ENCODE peak calls at places on chromosomes 13 and 19, in nine cellular contexts. One of them, this sample, is unnamed.

GRCh38 chr13:28355046-28355821 is 139.7 kb downstream of the FLT1 start:
- DNase-seq in GM19239: no peak
- DNase-seq in T-helper 1 cell: no peak
- DNase-seq in caudate nucleus: no peak
- DNase-seq in stimulated activated CD4-positive, alpha-beta T cell treated with anti-CD3 and anti-CD28 coated beads, Interleukin-2, amount 100 ng/mL, for 48 hours: no peak
- DNase-seq in activated CD8-positive, alpha-beta memory T cell treated with anti-CD3 and anti-CD28 coated beads, Interleukin-2, amount 10 ng/mL, durations not matched to agents 7 days and 5 days: no peak
- DNase-seq in ascending aorta: no peak
- DNase-seq in activated naive CD4-positive, alpha-beta T cell treated with anti-CD3 and anti-CD28 coated beads for 36 hours: no peak
- DNase-seq in RWPE2: no peak
- DNase-seq in this sample: no peak

GRCh38 chr19:48569814-48570213 is 17.8 kb downstream of the SULT2B1 start:
- DNase-seq in activated naive CD4-positive, alpha-beta T cell treated with anti-CD3 and anti-CD28 coated beads for 36 hours: no peak
- DNase-seq in activated CD8-positive, alpha-beta memory T cell treated with anti-CD3 and anti-CD28 coated beads, Interleukin-2, amount 10 ng/mL, durations not matched to agents 7 days and 5 days: no peak
- DNase-seq in T-helper 1 cell: no peak
- DNase-seq in stimulated activated CD4-positive, alpha-beta T cell treated with anti-CD3 and anti-CD28 coated beads, Interleukin-2, amount 100 ng/mL, for 48 hours: no peak
- DNase-seq in RWPE2: no peak
- DNase-seq in caudate nucleus: no peak
- DNase-seq in ascending aorta: no peak
- DNase-seq in GM19239: no peak
- DNase-seq in this sample: no peak

GRCh38 chr13:113817860-113818691 is 45.8 kb downstream of the GAS6 start:
- DNase-seq in activated CD8-positive, alpha-beta memory T cell treated with anti-CD3 and anti-CD28 coated beads, Interleukin-2, amount 10 ng/mL, durations not matched to agents 7 days and 5 days: no peak
- DNase-seq in stimulated activated CD4-positive, alpha-beta T cell treated with anti-CD3 and anti-CD28 coated beads, Interleukin-2, amount 100 ng/mL, for 48 hours: no peak
- DNase-seq in GM19239: no peak
- DNase-seq in caudate nucleus: no peak
- DNase-seq in ascending aorta: no peak
- DNase-seq in RWPE2: no peak
- DNase-seq in T-helper 1 cell: no peak
- DNase-seq in activated naive CD4-positive, alpha-beta T cell treated with anti-CD3 and anti-CD28 coated beads for 36 hours: no peak
- DNase-seq in this sample: no peak

GRCh38 chr19:56566904-56567273 is 379 bp upstream of the ZNF470 start:
- DNase-seq in T-helper 1 cell: no peak
- DNase-seq in stimulated activated CD4-positive, alpha-beta T cell treated with anti-CD3 and anti-CD28 coated beads, Interleukin-2, amount 100 ng/mL, for 48 hours: peak
- DNase-seq in GM19239: peak
- DNase-seq in activated CD8-positive, alpha-beta memory T cell treated with anti-CD3 and anti-CD28 coated beads, Interleukin-2, amount 10 ng/mL, durations not matched to agents 7 days and 5 days: peak
- DNase-seq in caudate nucleus: no peak
- DNase-seq in ascending aorta: no peak
- DNase-seq in RWPE2: no peak
- DNase-seq in activated naive CD4-positive, alpha-beta T cell treated with anti-CD3 and anti-CD28 coated beads for 36 hours: peak
- DNase-seq in this sample: peak

GRCh38 chr13:113654591-113655357 is 3.2 kb downstream of the ATP4B start:
- DNase-seq in RWPE2: peak
- DNase-seq in caudate nucleus: no peak
- DNase-seq in T-helper 1 cell: no peak
- DNase-seq in activated naive CD4-positive, alpha-beta T cell treated with anti-CD3 and anti-CD28 coated beads for 36 hours: peak
- DNase-seq in GM19239: no peak
- DNase-seq in stimulated activated CD4-positive, alpha-beta T cell treated with anti-CD3 and anti-CD28 coated beads, Interleukin-2, amount 100 ng/mL, for 48 hours: no peak
- DNase-seq in activated CD8-positive, alpha-beta memory T cell treated with anti-CD3 and anti-CD28 coated beads, Interleukin-2, amount 10 ng/mL, durations not matched to agents 7 days and 5 days: no peak
- DNase-seq in ascending aorta: no peak
- DNase-seq in this sample: no peak

GRCh38 chr19:13116282-13117175 is at the start of gene TRMT1:
- DNase-seq in ascending aorta: peak
- DNase-seq in RWPE2: peak
- DNase-seq in caudate nucleus: peak
- DNase-seq in T-helper 1 cell: peak
- DNase-seq in GM19239: peak
- DNase-seq in stimulated activated CD4-positive, alpha-beta T cell treated with anti-CD3 and anti-CD28 coated beads, Interleukin-2, amount 100 ng/mL, for 48 hours: peak
- DNase-seq in activated naive CD4-positive, alpha-beta T cell treated with anti-CD3 and anti-CD28 coated beads for 36 hours: peak
- DNase-seq in activated CD8-positive, alpha-beta memory T cell treated with anti-CD3 and anti-CD28 coated beads, Interleukin-2, amount 10 ng/mL, durations not matched to agents 7 days and 5 days: peak
- DNase-seq in this sample: peak

GRCh38 chr13:54175470-54175869 is 1146.9 kb downstream of the OLFM4 start:
- DNase-seq in RWPE2: no peak
- DNase-seq in caudate nucleus: no peak
- DNase-seq in T-helper 1 cell: no peak
- DNase-seq in activated CD8-positive, alpha-beta memory T cell treated with anti-CD3 and anti-CD28 coated beads, Interleukin-2, amount 10 ng/mL, durations not matched to agents 7 days and 5 days: no peak
- DNase-seq in GM19239: no peak
- DNase-seq in ascending aorta: no peak
- DNase-seq in activated naive CD4-positive, alpha-beta T cell treated with anti-CD3 and anti-CD28 coated beads for 36 hours: no peak
- DNase-seq in stimulated activated CD4-positive, alpha-beta T cell treated with anti-CD3 and anti-CD28 coated beads, Interleukin-2, amount 100 ng/mL, for 48 hours: no peak
- DNase-seq in this sample: no peak

GRCh38 chr13:112809332-112810310 is 119.8 kb downstream of the ATP11A start:
- DNase-seq in RWPE2: no peak
- DNase-seq in T-helper 1 cell: no peak
- DNase-seq in activated CD8-positive, alpha-beta memory T cell treated with anti-CD3 and anti-CD28 coated beads, Interleukin-2, amount 10 ng/mL, durations not matched to agents 7 days and 5 days: peak
- DNase-seq in GM19239: no peak
- DNase-seq in ascending aorta: no peak
- DNase-seq in caudate nucleus: no peak
- DNase-seq in stimulated activated CD4-positive, alpha-beta T cell treated with anti-CD3 and anti-CD28 coated beads, Interleukin-2, amount 100 ng/mL, for 48 hours: no peak
- DNase-seq in activated naive CD4-positive, alpha-beta T cell treated with anti-CD3 and anti-CD28 coated beads for 36 hours: no peak
- DNase-seq in this sample: no peak

GRCh38 chr19:52248256-52248655 is 21.1 kb upstream of the ZNF766 start:
- DNase-seq in T-helper 1 cell: peak
- DNase-seq in RWPE2: no peak
- DNase-seq in activated CD8-positive, alpha-beta memory T cell treated with anti-CD3 and anti-CD28 coated beads, Interleukin-2, amount 10 ng/mL, durations not matched to agents 7 days and 5 days: peak
- DNase-seq in GM19239: no peak
- DNase-seq in ascending aorta: no peak
- DNase-seq in activated naive CD4-positive, alpha-beta T cell treated with anti-CD3 and anti-CD28 coated beads for 36 hours: peak
- DNase-seq in caudate nucleus: no peak
- DNase-seq in stimulated activated CD4-positive, alpha-beta T cell treated with anti-CD3 and anti-CD28 coated beads, Interleukin-2, amount 100 ng/mL, for 48 hours: peak
- DNase-seq in this sample: no peak

GRCh38 chr13:101727118-101727517 is 274.6 kb downstream of the ITGBL1 start:
- DNase-seq in activated naive CD4-positive, alpha-beta T cell treated with anti-CD3 and anti-CD28 coated beads for 36 hours: no peak
- DNase-seq in caudate nucleus: no peak
- DNase-seq in stimulated activated CD4-positive, alpha-beta T cell treated with anti-CD3 and anti-CD28 coated beads, Interleukin-2, amount 100 ng/mL, for 48 hours: no peak
- DNase-seq in T-helper 1 cell: no peak
- DNase-seq in ascending aorta: no peak
- DNase-seq in GM19239: no peak
- DNase-seq in activated CD8-positive, alpha-beta memory T cell treated with anti-CD3 and anti-CD28 coated beads, Interleukin-2, amount 10 ng/mL, durations not matched to agents 7 days and 5 days: no peak
- DNase-seq in RWPE2: no peak
- DNase-seq in this sample: no peak

GRCh38 chr13:76973920-76974617 is 17.8 kb upstream of the CLN5 start:
- DNase-seq in stimulated activated CD4-positive, alpha-beta T cell treated with anti-CD3 and anti-CD28 coated beads, Interleukin-2, amount 100 ng/mL, for 48 hours: no peak
- DNase-seq in RWPE2: no peak
- DNase-seq in caudate nucleus: no peak
- DNase-seq in activated CD8-positive, alpha-beta memory T cell treated with anti-CD3 and anti-CD28 coated beads, Interleukin-2, amount 10 ng/mL, durations not matched to agents 7 days and 5 days: no peak
- DNase-seq in activated naive CD4-positive, alpha-beta T cell treated with anti-CD3 and anti-CD28 coated beads for 36 hours: no peak
- DNase-seq in T-helper 1 cell: no peak
- DNase-seq in ascending aorta: no peak
- DNase-seq in GM19239: no peak
- DNase-seq in this sample: no peak

GRCh38 chr19:1062387-1063029 is 4.5 kb upstream of the ARHGAP45 start:
- DNase-seq in stimulated activated CD4-positive, alpha-beta T cell treated with anti-CD3 and anti-CD28 coated beads, Interleukin-2, amount 100 ng/mL, for 48 hours: peak
- DNase-seq in activated CD8-positive, alpha-beta memory T cell treated with anti-CD3 and anti-CD28 coated beads, Interleukin-2, amount 10 ng/mL, durations not matched to agents 7 days and 5 days: no peak
- DNase-seq in caudate nucleus: no peak
- DNase-seq in RWPE2: no peak
- DNase-seq in T-helper 1 cell: no peak
- DNase-seq in ascending aorta: no peak
- DNase-seq in activated naive CD4-positive, alpha-beta T cell treated with anti-CD3 and anti-CD28 coated beads for 36 hours: peak
- DNase-seq in GM19239: no peak
- DNase-seq in this sample: no peak

GRCh38 chr13:35891973-35892441 is 239.2 kb downstream of the DCLK1 start:
- DNase-seq in activated naive CD4-positive, alpha-beta T cell treated with anti-CD3 and anti-CD28 coated beads for 36 hours: no peak
- DNase-seq in T-helper 1 cell: no peak
- DNase-seq in caudate nucleus: no peak
- DNase-seq in GM19239: no peak
- DNase-seq in RWPE2: no peak
- DNase-seq in ascending aorta: no peak
- DNase-seq in stimulated activated CD4-positive, alpha-beta T cell treated with anti-CD3 and anti-CD28 coated beads, Interleukin-2, amount 100 ng/mL, for 48 hours: no peak
- DNase-seq in activated CD8-positive, alpha-beta memory T cell treated with anti-CD3 and anti-CD28 coated beads, Interleukin-2, amount 10 ng/mL, durations not matched to agents 7 days and 5 days: no peak
- DNase-seq in this sample: no peak